ENCODE peak calls at places on chromosome 20, in seven cellular contexts. E is heart left ventricle, H is tibial artery, X is right lobe of liver, Y is stomach, V is IMR-90, D is cardiac muscle cell. B is an unnamed sample.

GRCh38 chr20:37837934-37838333 is 65.0 kb upstream of the VSTM2L start:
- DNase-seq in V (no peak), D (no peak), Y (no peak), H (no peak), X (no peak), E (no peak), B (no peak)

GRCh38 chr20:37270586-37271420 is 9.2 kb upstream of the GHRH start:
- DNase-seq in X (no peak), E (no peak), H (no peak), Y (no peak), D (no peak), V (peak; percentile 50), B (no peak)

GRCh38 chr20:47678130-47678453 is 107.2 kb downstream of the SULF2 start:
- DNase-seq in H (no peak), V (no peak), X (no peak), E (no peak), Y (no peak), D (no peak), B (no peak)

GRCh38 chr20:23654722-23655121 is 17.0 kb upstream of the CST3 start:
- DNase-seq in H (no peak), D (no peak), V (no peak), X (no peak), Y (no peak), E (no peak), B (no peak)

GRCh38 chr20:34052414-34052813 is 58.7 kb downstream of the RALY start:
- DNase-seq in V (no peak), H (no peak), Y (no peak), X (no peak), D (no peak), E (no peak), B (no peak)

GRCh38 chr20:51361258-51361657 is 181.3 kb downstream of the NFATC2 start:
- DNase-seq in E (no peak), V (no peak), Y (no peak), H (no peak), D (no peak), X (no peak), B (no peak)

GRCh38 chr20:17889226-17889625 is 79.4 kb downstream of the SNX5 start:
- DNase-seq in V (no peak), H (no peak), Y (no peak), E (no peak), D (no peak), X (peak; percentile 64), B (no peak)

GRCh38 chr20:13220194-13220856 is 749 bp upstream of the ISM1 start:
- DNase-seq in V (peak; percentile 3), H (peak; percentile 89), Y (peak; percentile 27), D (peak; percentile 69), X (peak; percentile 85), E (peak; percentile 60), B (no peak)

GRCh38 chr20:61361501-61361900 is 109.4 kb downstream of the CDH4 start:
- DNase-seq in H (no peak), E (no peak), Y (no peak), V (no peak), D (no peak), X (no peak), B (no peak)

GRCh38 chr20:35791823-35792222 is 20.0 kb downstream of the PHF20 start:
- DNase-seq in Y (no peak), H (no peak), E (no peak), X (no peak), D (no peak), V (peak; percentile 93), B (peak; percentile 65)

GRCh38 chr20:35992713-35993335 is 24.4 kb downstream of the CNBD2 start:
- DNase-seq in D (peak; percentile 76), X (peak; percentile 53), Y (peak; percentile 45), E (no peak), V (peak; percentile 58), H (no peak), B (no peak)

GRCh38 chr20:26218301-26218700 is 521.6 kb upstream of the ZNF337 start:
- DNase-seq in H (no peak), D (no peak), X (no peak), V (peak; percentile 5), E (no peak), Y (no peak), B (no peak)

GRCh38 chr20:37392441-37393195 is 46.7 kb downstream of the SRC start:
- DNase-seq in D (no peak), E (no peak), X (peak; percentile 47), H (no peak), Y (no peak), V (no peak), B (no peak)

GRCh38 chr20:59731371-59731770 is 127.0 kb downstream of the PHACTR3 start:
- DNase-seq in Y (no peak), H (no peak), E (no peak), X (no peak), V (no peak), D (no peak), B (no peak)

GRCh38 chr20:24328901-24329300 is 140.5 kb upstream of the SYNDIG1 start:
- DNase-seq in V (no peak), X (no peak), H (no peak), Y (no peak), D (no peak), E (no peak), B (no peak)

GRCh38 chr20:25139061-25139705 is 56.3 kb upstream of the ENTPD6 start:
- DNase-seq in E (no peak), X (no peak), Y (no peak), D (peak; percentile 22), H (no peak), V (no peak), B (no peak)

GRCh38 chr20:62079166-62079565 is 13.5 kb upstream of the TAF4 start:
- DNase-seq in X (no peak), Y (no peak), E (no peak), D (no peak), H (no peak), V (no peak), B (no peak)

GRCh38 chr20:25145131-25145530 is 50.4 kb upstream of the ENTPD6 start:
- DNase-seq in E (peak; percentile 45), V (no peak), Y (no peak), X (no peak), D (no peak), H (no peak), B (no peak)

GRCh38 chr20:1830240-1830639 is 65.0 kb upstream of the SIRPA start:
- DNase-seq in H (no peak), D (peak; percentile 26), V (peak; percentile 99), X (no peak), Y (no peak), E (peak; percentile 93), B (peak; percentile 94)

GRCh38 chr20:32510601-32511357 is 74.4 kb downstream of the NOL4L start:
- DNase-seq in X (no peak), E (no peak), Y (peak; percentile 58), H (no peak), D (peak; percentile 45), V (no peak), B (no peak)

GRCh38 chr20:32508775-32509119 is 76.4 kb downstream of the NOL4L start:
- DNase-seq in X (no peak), V (no peak), H (no peak), E (no peak), Y (no peak), D (no peak), B (no peak)

GRCh38 chr20:32510120-32510600 is 75.0 kb downstream of the NOL4L start:
- DNase-seq in D (no peak), E (no peak), V (no peak), Y (no peak), H (no peak), X (no peak), B (no peak)

GRCh38 chr20:32507998-32508774 is 76.9 kb downstream of the NOL4L start:
- DNase-seq in Y (no peak), V (no peak), X (no peak), H (no peak), D (no peak), E (no peak), B (no peak)

DNA sequence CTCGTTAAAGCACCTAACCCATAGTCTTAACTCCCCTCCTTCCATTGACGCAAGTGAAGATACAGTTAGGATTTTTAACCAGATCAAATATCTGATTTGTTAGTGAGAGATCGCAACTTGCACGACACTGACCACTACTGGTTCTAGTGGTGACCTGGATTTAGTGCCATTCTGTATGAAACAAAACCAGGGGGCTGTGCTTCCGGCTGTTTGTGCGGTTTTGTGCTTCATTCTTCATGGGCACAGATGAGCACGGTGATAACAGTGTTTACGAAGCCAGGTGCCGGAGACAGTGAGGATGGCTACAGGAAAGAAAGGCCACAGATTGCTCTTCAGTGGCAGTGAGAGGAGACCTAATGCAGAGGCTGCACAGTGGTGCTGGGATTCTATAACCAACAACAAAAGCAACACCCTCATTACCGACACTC is 75.5 kb downstream of the NOL4L start:
- DNase-seq in E (no peak), H (no peak), V (peak; percentile 54), X (no peak), Y (no peak), D (no peak), B (no peak)
- TF ChIP-seq CTCF in E (no peak), H (no peak), V (peak; percentile 34), X (peak; percentile 20), Y (no peak), D (no peak), B (peak; percentile 37)

DNA sequence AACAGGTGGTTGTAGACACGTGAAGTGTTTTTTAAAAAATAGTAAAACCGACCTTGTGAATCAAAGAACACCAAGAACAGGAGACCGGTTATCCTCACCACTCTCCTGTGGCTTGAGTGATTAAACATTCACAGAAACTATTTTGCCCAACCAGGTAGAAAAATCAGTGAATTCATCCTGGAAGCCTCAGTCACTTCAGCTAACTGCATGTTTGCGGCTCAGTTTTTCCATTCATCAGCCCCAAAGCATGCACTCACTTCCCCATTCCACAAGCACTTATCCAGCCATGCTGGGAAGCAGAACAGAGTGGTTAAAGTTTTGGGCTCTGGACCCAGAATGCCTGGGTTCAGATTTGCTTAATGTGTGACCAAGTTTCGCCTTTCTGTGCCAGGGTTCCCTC is 2.4 kb downstream of the LRRN4 start:
- DNase-seq in H (no peak), D (no peak), V (peak; percentile 73), E (no peak), Y (no peak), X (no peak), B (peak; percentile 11)
- H3K4me3 ChIP-seq in H (no peak overlapping the region), D (peak overlapping the region; percentile 69), V (peak overlapping the region; percentile 44), E (peak overlapping the region; percentile 26), Y (peak overlapping the region; percentile 37), X (no peak overlapping the region), B (peak overlapping the region; percentile 43)

GRCh38 chr20:31565699-31566331 is 39.3 kb upstream of the ID1 start:
- DNase-seq in D (no peak), X (no peak), H (no peak), E (no peak), V (no peak), Y (no peak), B (no peak)
- H3K27ac ChIP-seq in D (no peak overlapping the region), X (no peak overlapping the region), H (no peak overlapping the region), E (no peak overlapping the region), V (no peak overlapping the region), Y (peak overlapping the region; percentile 93), B (no peak overlapping the region)

GRCh38 chr20:19121463-19121862 is 91.0 kb upstream of the SLC24A3 start:
- DNase-seq in X (no peak), Y (no peak), D (no peak), V (no peak), H (no peak), E (no peak), B (no peak)
- TF ChIP-seq CTCF in X (no peak), Y (no peak), D (no peak), V (no peak), H (no peak), E (no peak), B (no peak)

GRCh38 chr20:5772704-5773103 is 22.5 kb downstream of the SHLD1 start:
- DNase-seq in E (no peak), Y (no peak), H (no peak), V (no peak), X (no peak), D (no peak), B (no peak)
- H3K4me3 ChIP-seq in E (no peak overlapping the region), Y (no peak overlapping the region), H (no peak overlapping the region), V (no peak overlapping the region), X (no peak overlapping the region), D (no peak overlapping the region), B (no peak overlapping the region)

B was measured in AG04450.